ENCODE peak calls at places on chromosomes 5 and 9, in four cellular contexts. L is NCI-H1930, Z is PC-9, T is mucosa of gallbladder. G is an unnamed sample.

GRCh38 chr5:73395274-73395673 is 53.3 kb downstream of the FOXD1 start:
- DNase-seq in L (no peak), Z (no peak), T (no peak), G (no peak)

GRCh38 chr9:22683393-22684075 is 236.9 kb downstream of the DMRTA1 start:
- DNase-seq in L (peak), Z (peak), T (no peak), G (peak)

GRCh38 chr5:137329581-137329980 is 169.5 kb downstream of the SPOCK1 start:
- DNase-seq in L (no peak), Z (no peak), T (no peak), G (no peak)

GRCh38 chr5:54002183-54002770 is 308.1 kb downstream of the ARL15 start:
- DNase-seq in L (no peak), Z (no peak), T (no peak), G (no peak)

GRCh38 chr9:119234636-119235035 is 134.6 kb downstream of the BRINP1 start:
- DNase-seq in L (no peak), Z (no peak), T (no peak), G (peak)

GRCh38 chr9:14687042-14687719 is 6.1 kb downstream of the ZDHHC21 start:
- DNase-seq in L (no peak), Z (no peak), T (no peak), G (no peak)

GRCh38 chr5:158056426-158056825 is 197.5 kb upstream of the CLINT1 start:
- DNase-seq in L (no peak), Z (no peak), T (no peak), G (no peak)

GRCh38 chr5:72107874-72108199 is 562 bp downstream of the MAP1B start:
- DNase-seq in L (no peak), Z (peak), T (no peak), G (no peak)

GRCh38 chr5:54876-55569 is 36.9 kb upstream of the PLEKHG4B start:
- DNase-seq in L (no peak), Z (no peak), T (no peak), G (no peak)

GRCh38 chr9:127644943-127645342 is 32.9 kb downstream of the STXBP1 start:
- DNase-seq in L (no peak), Z (no peak), T (no peak), G (no peak)

GRCh38 chr5:39521098-39521860 is 96.5 kb upstream of the DAB2 start:
- DNase-seq in L (no peak), Z (no peak), T (no peak), G (no peak)

GRCh38 chr9:2602704-2603116 is 18.9 kb upstream of the VLDLR start:
- DNase-seq in L (no peak), Z (peak), T (no peak), G (no peak)

GRCh38 chr5:79023323-79023722 is 38.2 kb upstream of the ARSB start:
- DNase-seq in L (no peak), Z (no peak), T (no peak), G (no peak)

GRCh38 chr9:94173632-94174031 is 85.5 kb upstream of the ZNF169 start:
- DNase-seq in L (no peak), Z (no peak), T (no peak), G (no peak)

GRCh38 chr9:20863910-20864309 is 167.5 kb downstream of the HACD4 start:
- DNase-seq in L (no peak), Z (no peak), T (no peak), G (no peak)

GRCh38 chr9:113955076-113955752 is 79.1 kb downstream of the ZNF618 start:
- DNase-seq in L (no peak), Z (no peak), T (no peak), G (no peak)

GRCh38 chr5:146447734-146448380 is 724 bp downstream of the TCERG1 start:
- DNase-seq in L (no peak), Z (peak), T (no peak), G (no peak)

GRCh38 chr5:19534751-19535150 is 453.2 kb downstream of the CDH18 start:
- DNase-seq in L (no peak), Z (no peak), T (no peak), G (peak)

GRCh38 chr5:178114325-178115135 is 1.2 kb downstream of the N4BP3 start:
- DNase-seq in L (no peak), Z (no peak), T (no peak), G (no peak)

GRCh38 chr5:89034588-89034987 is 151.6 kb upstream of the MEF2C start:
- DNase-seq in L (no peak), Z (peak), T (no peak), G (no peak)

GRCh38 chr9:113990975-113991471 is 87.1 kb downstream of the AMBP start:
- DNase-seq in L (no peak), Z (no peak), T (no peak), G (no peak)

G was measured in epithelial cell of prostate.